ENCODE peak calls at places on chromosomes 2 and 18, in five cellular contexts. F, P, R, J and O are unnamed samples. For H3K27me3, the result is how much of the 10 kb centered on the place peaks cover.

GRCh38 chr2:33246432-33246831 is 230.0 kb upstream of the RASGRP3 start:
- DNase-seq in F (no peak), P (no peak), R (no peak), J (no peak), O (peak)

GRCh38 chr2:24049485-24050021 is at the start of gene FKBP1B:
- DNase-seq in F (peak), P (peak), R (peak), J (peak), O (peak)

GRCh38 chr2:159137511-159138101 is 148.9 kb downstream of the WDSUB1 start:
- DNase-seq in F (no peak), P (no peak), R (no peak), J (no peak), O (peak)

GRCh38 chr2:159998236-159998635 is 64.2 kb downstream of the PLA2R1 start:
- DNase-seq in F (no peak), P (no peak), R (no peak), J (no peak), O (no peak)

GRCh38 chr2:225994748-225995405 is 595.4 kb downstream of the NYAP2 start:
- DNase-seq in F (no peak), P (no peak), R (no peak), J (no peak), O (no peak)

GRCh38 chr2:131105950-131106801 is 1.0 kb downstream of the PLEKHB2 start:
- DNase-seq in F (peak), P (no peak), R (peak), J (peak), O (peak)

GRCh38 chr18:22106536-22107292 is 62.7 kb upstream of the GATA6 start:
- DNase-seq in F (no peak), P (no peak), R (peak), J (peak), O (no peak)

GRCh38 chr2:236298924-236299475 is 34.8 kb upstream of the ASB18 start:
- DNase-seq in F (peak), P (no peak), R (no peak), J (no peak), O (no peak)

GRCh38 chr2:108612153-108612513 is 77.9 kb downstream of the LIMS1 start:
- DNase-seq in F (no peak), P (no peak), R (no peak), J (no peak), O (peak)

GRCh38 chr2:177730792-177731191 is 338.2 kb downstream of the AGPS start:
- DNase-seq in F (no peak), P (no peak), R (no peak), J (no peak), O (no peak)
- H3K27me3 ChIP-seq in F (under half), P (under half), R (under half), J (under half), O (under half)

GRCh38 chr2:232521524-232521923 is 1.3 kb downstream of the PRSS56 start:
- DNase-seq in F (no peak), P (no peak), R (no peak), J (no peak), O (no peak)

GRCh38 chr2:232521098-232521497 is 910 bp downstream of the PRSS56 start:
- DNase-seq in F (no peak), P (no peak), R (no peak), J (no peak), O (no peak)

GRCh38 chr2:232522855-232523681 is 2.9 kb downstream of the PRSS56 start:
- DNase-seq in F (no peak), P (no peak), R (no peak), J (no peak), O (no peak)

GRCh38 chr2:232523682-232524597 is 2.0 kb upstream of the CHRND start:
- DNase-seq in F (no peak), P (no peak), R (no peak), J (no peak), O (no peak)

DNA sequence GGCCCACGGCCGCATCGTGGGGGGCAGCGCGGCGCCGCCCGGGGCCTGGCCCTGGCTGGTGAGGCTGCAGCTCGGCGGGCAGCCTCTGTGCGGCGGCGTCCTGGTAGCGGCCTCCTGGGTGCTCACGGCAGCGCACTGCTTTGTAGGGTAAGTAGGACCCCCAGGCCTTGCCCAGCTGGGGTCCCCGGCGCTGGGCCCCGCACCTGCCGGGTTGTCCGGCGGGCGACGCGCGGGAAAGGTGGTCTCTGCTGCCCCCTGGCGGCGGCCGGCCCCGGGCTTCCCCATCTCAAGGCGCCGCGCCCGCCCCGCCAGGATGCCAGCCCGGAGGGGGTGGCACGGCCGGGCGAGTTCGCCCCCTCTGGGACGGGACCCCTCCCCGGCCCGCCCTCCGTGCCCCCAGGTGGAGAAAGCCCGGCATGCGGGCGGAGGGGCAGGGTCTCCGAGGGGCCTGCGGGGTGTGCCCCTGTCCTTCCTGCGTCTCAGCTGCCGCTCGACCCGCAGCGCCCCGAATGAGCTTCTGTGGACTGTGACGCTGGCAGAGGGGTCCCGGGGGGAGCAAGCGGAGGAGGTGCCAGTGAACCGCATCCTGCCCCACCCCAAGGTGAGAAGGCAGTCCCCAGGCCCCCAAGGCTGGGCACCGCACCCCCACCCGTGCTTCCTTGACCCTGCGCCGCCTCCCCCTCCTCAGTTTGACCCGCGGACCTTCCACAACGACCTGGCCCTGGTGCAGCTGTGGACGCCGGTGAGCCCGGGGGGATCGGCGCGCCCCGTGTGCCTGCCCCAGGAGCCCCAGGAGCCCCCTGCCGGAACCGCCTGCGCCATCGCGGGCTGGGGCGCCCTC is 2.0 kb downstream of the PRSS56 start:
- DNase-seq in F (no peak), P (peak), R (peak), J (no peak), O (peak)
- H3K4me3 ChIP-seq in F (peak), P (peak), R (no peak), J (no peak), O (no peak)

GRCh38 chr2:47250576-47251403 is 95.7 kb upstream of the STPG4 start:
- DNase-seq in F (no peak), P (no peak), R (no peak), J (no peak), O (peak)
- H3K27me3 ChIP-seq in F (under half), P (under half), R (under half), J (under half), O (under half)

DNA sequence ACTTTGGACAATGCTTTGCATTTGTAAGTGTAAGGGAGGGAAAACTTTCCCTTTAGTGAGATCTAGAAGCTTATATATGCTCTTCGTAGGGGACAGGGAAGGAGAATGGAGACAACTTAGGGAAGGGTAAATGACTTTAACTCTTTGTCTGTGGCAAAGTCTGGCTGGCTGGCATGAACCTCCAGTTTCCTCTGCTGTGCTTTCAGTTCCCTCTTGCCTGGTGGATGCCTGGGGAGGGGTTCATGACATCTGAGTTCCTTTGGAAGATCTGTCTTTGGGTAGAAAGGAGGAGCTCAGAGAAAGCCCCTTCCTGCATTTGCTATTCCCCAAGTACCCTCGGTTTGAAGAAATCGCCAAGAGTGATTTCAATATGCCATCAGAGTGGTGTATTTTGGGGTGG is 143.6 kb downstream of the VAPA start:
- DNase-seq in F (no peak), P (no peak), R (no peak), J (no peak), O (no peak)
- H3K4me3 ChIP-seq in F (no peak), P (no peak), R (no peak), J (no peak), O (no peak)

DNA sequence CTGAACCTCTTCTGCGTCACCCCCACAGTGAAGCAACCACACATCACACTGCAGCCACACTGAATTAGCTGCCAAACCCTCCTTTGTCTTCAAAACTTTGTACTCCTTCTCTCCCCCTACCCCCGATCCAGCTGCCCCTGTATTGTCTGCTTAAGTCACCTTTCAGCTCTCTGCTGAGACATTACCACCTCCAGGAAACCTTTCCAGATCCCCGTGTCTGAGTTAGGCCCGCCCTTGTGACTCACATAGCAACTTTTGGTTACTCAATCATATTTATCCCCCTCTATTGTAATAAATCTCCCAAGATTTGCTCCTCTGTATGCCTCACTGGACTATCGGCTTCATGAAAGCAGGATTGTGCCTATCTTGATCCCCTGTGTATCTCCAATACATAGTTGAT is 82.8 kb upstream of the CDCA7 start:
- DNase-seq in F (no peak), P (no peak), R (no peak), J (no peak), O (no peak)
- H3K27me3 ChIP-seq in F (under half), P (under half), R (under half), J (under half), O (under half)